ENCODE peak calls at places on chromosomes 1 and 21, in seven cellular contexts. One of them, this sample, is unnamed.

GRCh38 chr1:81349194-81349965 is 451.4 kb upstream of the ADGRL2 start:
- DNase-seq in non-pigmented ciliary epithelial cell: no peak
- DNase-seq in iPS-NIHi11: peak; percentile 23
- DNase-seq in MM.1S: no peak
- DNase-seq in HEK293T: no peak
- DNase-seq in iris pigment epithelial cell: no peak
- DNase-seq in skeletal muscle cell: no peak
- DNase-seq in this sample: no peak

GRCh38 chr1:91804546-91805023 is 81.4 kb downstream of the TGFBR3 start:
- DNase-seq in non-pigmented ciliary epithelial cell: no peak
- DNase-seq in iPS-NIHi11: no peak
- DNase-seq in MM.1S: no peak
- DNase-seq in HEK293T: no peak
- DNase-seq in iris pigment epithelial cell: peak; percentile 93
- DNase-seq in skeletal muscle cell: no peak
- DNase-seq in this sample: peak; percentile 29

GRCh38 chr1:64041366-64042131 is 161.9 kb upstream of the UBE2U start:
- DNase-seq in non-pigmented ciliary epithelial cell: no peak
- DNase-seq in iPS-NIHi11: no peak
- DNase-seq in MM.1S: no peak
- DNase-seq in HEK293T: no peak
- DNase-seq in iris pigment epithelial cell: peak; percentile 41
- DNase-seq in skeletal muscle cell: no peak
- DNase-seq in this sample: no peak

GRCh38 chr1:211352985-211353515 is 26.4 kb downstream of the TRAF5 start:
- DNase-seq in non-pigmented ciliary epithelial cell: no peak
- DNase-seq in iPS-NIHi11: peak; percentile 63
- DNase-seq in MM.1S: peak; percentile 75
- DNase-seq in HEK293T: peak; percentile 66
- DNase-seq in iris pigment epithelial cell: peak; percentile 21
- DNase-seq in skeletal muscle cell: no peak
- DNase-seq in this sample: no peak

GRCh38 chr1:243883551-243883950 is 33.5 kb upstream of the AKT3 start:
- DNase-seq in non-pigmented ciliary epithelial cell: peak; percentile 73
- DNase-seq in iPS-NIHi11: no peak
- DNase-seq in MM.1S: no peak
- DNase-seq in HEK293T: no peak
- DNase-seq in iris pigment epithelial cell: peak; percentile 79
- DNase-seq in skeletal muscle cell: peak; percentile 72
- DNase-seq in this sample: no peak

GRCh38 chr1:150820710-150821521 is 12.9 kb upstream of the CTSK start:
- DNase-seq in non-pigmented ciliary epithelial cell: no peak
- DNase-seq in iPS-NIHi11: no peak
- DNase-seq in MM.1S: no peak
- DNase-seq in HEK293T: no peak
- DNase-seq in iris pigment epithelial cell: peak; percentile 55
- DNase-seq in skeletal muscle cell: no peak
- DNase-seq in this sample: no peak

GRCh38 chr1:156906206-156906910 is 12.8 kb downstream of the PEAR1 start:
- DNase-seq in non-pigmented ciliary epithelial cell: no peak
- DNase-seq in iPS-NIHi11: no peak
- DNase-seq in MM.1S: no peak
- DNase-seq in HEK293T: no peak
- DNase-seq in iris pigment epithelial cell: no peak
- DNase-seq in skeletal muscle cell: no peak
- DNase-seq in this sample: no peak

GRCh38 chr1:42340898-42341297 is 5.9 kb upstream of the FOXJ3 start:
- DNase-seq in non-pigmented ciliary epithelial cell: no peak
- DNase-seq in iPS-NIHi11: no peak
- DNase-seq in MM.1S: no peak
- DNase-seq in HEK293T: no peak
- DNase-seq in iris pigment epithelial cell: no peak
- DNase-seq in skeletal muscle cell: no peak
- DNase-seq in this sample: no peak

GRCh38 chr1:160640359-160641123 is 6.3 kb downstream of the SLAMF1 start:
- DNase-seq in non-pigmented ciliary epithelial cell: no peak
- DNase-seq in iPS-NIHi11: no peak
- DNase-seq in MM.1S: no peak
- DNase-seq in HEK293T: no peak
- DNase-seq in iris pigment epithelial cell: peak; percentile 84
- DNase-seq in skeletal muscle cell: no peak
- DNase-seq in this sample: no peak

GRCh38 chr1:168845083-168845650 is 116.2 kb upstream of the DPT start:
- DNase-seq in non-pigmented ciliary epithelial cell: no peak
- DNase-seq in iPS-NIHi11: no peak
- DNase-seq in MM.1S: no peak
- DNase-seq in HEK293T: no peak
- DNase-seq in iris pigment epithelial cell: no peak
- DNase-seq in skeletal muscle cell: no peak
- DNase-seq in this sample: no peak

GRCh38 chr1:54355931-54356679 is 50.1 kb downstream of the SSBP3 start:
- DNase-seq in non-pigmented ciliary epithelial cell: no peak
- DNase-seq in iPS-NIHi11: no peak
- DNase-seq in MM.1S: no peak
- DNase-seq in HEK293T: no peak
- DNase-seq in iris pigment epithelial cell: no peak
- DNase-seq in skeletal muscle cell: no peak
- DNase-seq in this sample: no peak

GRCh38 chr21:29939859-29940245 is at the start of gene GRIK1:
- DNase-seq in non-pigmented ciliary epithelial cell: no peak
- DNase-seq in iPS-NIHi11: peak; percentile 14
- DNase-seq in MM.1S: no peak
- DNase-seq in HEK293T: peak; percentile 45
- DNase-seq in iris pigment epithelial cell: peak; percentile 0
- DNase-seq in skeletal muscle cell: no peak
- DNase-seq in this sample: no peak

GRCh38 chr1:113452921-113453770 is 62.8 kb downstream of the MAGI3 start:
- DNase-seq in non-pigmented ciliary epithelial cell: peak; percentile 36
- DNase-seq in iPS-NIHi11: peak; percentile 27
- DNase-seq in MM.1S: peak; percentile 13
- DNase-seq in HEK293T: peak; percentile 31
- DNase-seq in iris pigment epithelial cell: peak; percentile 72
- DNase-seq in skeletal muscle cell: peak; percentile 25
- DNase-seq in this sample: peak; percentile 3

GRCh38 chr1:46536527-46536926 is 14.9 kb downstream of the KNCN start:
- DNase-seq in non-pigmented ciliary epithelial cell: no peak
- DNase-seq in iPS-NIHi11: no peak
- DNase-seq in MM.1S: no peak
- DNase-seq in HEK293T: no peak
- DNase-seq in iris pigment epithelial cell: no peak
- DNase-seq in skeletal muscle cell: no peak
- DNase-seq in this sample: no peak

GRCh38 chr1:172477216-172477615 is 33.3 kb upstream of the PIGC start:
- DNase-seq in non-pigmented ciliary epithelial cell: no peak
- DNase-seq in iPS-NIHi11: no peak
- DNase-seq in MM.1S: no peak
- DNase-seq in HEK293T: no peak
- DNase-seq in iris pigment epithelial cell: no peak
- DNase-seq in skeletal muscle cell: no peak
- DNase-seq in this sample: no peak

GRCh38 chr1:8864713-8865397 is 13.6 kb downstream of the ENO1 start:
- DNase-seq in non-pigmented ciliary epithelial cell: no peak
- DNase-seq in iPS-NIHi11: no peak
- DNase-seq in MM.1S: no peak
- DNase-seq in HEK293T: no peak
- DNase-seq in iris pigment epithelial cell: no peak
- DNase-seq in skeletal muscle cell: no peak
- DNase-seq in this sample: no peak

GRCh38 chr1:236063919-236064673 is 794 bp downstream of the NID1 start:
- DNase-seq in non-pigmented ciliary epithelial cell: no peak
- DNase-seq in iPS-NIHi11: peak; percentile 35
- DNase-seq in MM.1S: no peak
- DNase-seq in HEK293T: peak; percentile 62
- DNase-seq in iris pigment epithelial cell: peak; percentile 73
- DNase-seq in skeletal muscle cell: no peak
- DNase-seq in this sample: no peak

GRCh38 chr1:189939967-189940366 is 537.7 kb downstream of the BRINP3 start:
- DNase-seq in non-pigmented ciliary epithelial cell: peak; percentile 3
- DNase-seq in iPS-NIHi11: no peak
- DNase-seq in MM.1S: no peak
- DNase-seq in HEK293T: no peak
- DNase-seq in iris pigment epithelial cell: peak; percentile 57
- DNase-seq in skeletal muscle cell: peak; percentile 41
- DNase-seq in this sample: no peak

GRCh38 chr1:158024737-158025136 is 31.3 kb downstream of the KIRREL1 start:
- DNase-seq in non-pigmented ciliary epithelial cell: no peak
- DNase-seq in iPS-NIHi11: no peak
- DNase-seq in MM.1S: no peak
- DNase-seq in HEK293T: no peak
- DNase-seq in iris pigment epithelial cell: no peak
- DNase-seq in skeletal muscle cell: no peak
- DNase-seq in this sample: no peak

GRCh38 chr1:19799877-19800804 is at the start of gene TMCO4:
- DNase-seq in non-pigmented ciliary epithelial cell: peak; percentile 51
- DNase-seq in iPS-NIHi11: peak; percentile 71
- DNase-seq in MM.1S: peak; percentile 87
- DNase-seq in HEK293T: peak; percentile 40
- DNase-seq in iris pigment epithelial cell: peak; percentile 90
- DNase-seq in skeletal muscle cell: peak; percentile 35
- DNase-seq in this sample: no peak

GRCh38 chr1:36350659-36351171 is 27.3 kb upstream of the EVA1B start:
- DNase-seq in non-pigmented ciliary epithelial cell: no peak
- DNase-seq in iPS-NIHi11: no peak
- DNase-seq in MM.1S: no peak
- DNase-seq in HEK293T: no peak
- DNase-seq in iris pigment epithelial cell: peak; percentile 81
- DNase-seq in skeletal muscle cell: no peak
- DNase-seq in this sample: no peak

GRCh38 chr1:55572878-55573734 is 357.9 kb upstream of the USP24 start:
- DNase-seq in non-pigmented ciliary epithelial cell: peak; percentile 47
- DNase-seq in iPS-NIHi11: no peak
- DNase-seq in MM.1S: no peak
- DNase-seq in HEK293T: no peak
- DNase-seq in iris pigment epithelial cell: peak; percentile 83
- DNase-seq in skeletal muscle cell: no peak
- DNase-seq in this sample: peak; percentile 16